ENCODE peak calls at places on chromosomes 2 and 18, in six cellular contexts. A is K562, B is cardiac fibroblast, D is dorsolateral prefrontal cortex, V is cardiac muscle cell, P is prostate gland. W is an unnamed sample.

GRCh38 chr2:200455958-200456421 is 53.9 kb downstream of the KCTD18 start:
- DNase-seq in A (no peak), B (peak; percentile 82), D (no peak), V (peak; percentile 81), P (no peak), W (no peak)

GRCh38 chr2:238773472-238773871 is 74.4 kb upstream of the TWIST2 start:
- DNase-seq in A (no peak), B (no peak), D (no peak), V (no peak), P (no peak), W (no peak)

GRCh38 chr2:20536619-20537422 is 89.9 kb downstream of the RHOB start:
- DNase-seq in A (no peak), B (no peak), D (peak; percentile 36), V (no peak), P (peak; percentile 87), W (no peak)

GRCh38 chr2:156434461-156435291 is 1.5 kb upstream of the GPD2 start:
- DNase-seq in A (no peak), B (peak; percentile 51), D (no peak), V (peak; percentile 52), P (no peak), W (no peak)

GRCh38 chr2:64226611-64227010 is 82.4 kb upstream of the PELI1 start:
- DNase-seq in A (no peak), B (no peak), D (no peak), V (no peak), P (no peak), W (no peak)

GRCh38 chr18:56445422-56445821 is 193.0 kb downstream of the TXNL1 start:
- DNase-seq in A (no peak), B (no peak), D (no peak), V (no peak), P (no peak), W (no peak)

GRCh38 chr2:120759543-120760331 is 24.1 kb downstream of the GLI2 start:
- DNase-seq in A (no peak), B (no peak), D (no peak), V (no peak), P (no peak), W (no peak)

GRCh38 chr2:206982360-206982759 is 43.0 kb downstream of the CPO start:
- DNase-seq in A (no peak), B (no peak), D (no peak), V (no peak), P (no peak), W (no peak)

GRCh38 chr2:170013802-170014551 is 164.0 kb upstream of the MYO3B start:
- DNase-seq in A (peak; percentile 89), B (peak; percentile 47), D (no peak), V (peak; percentile 62), P (no peak), W (no peak)

GRCh38 chr2:31136732-31137131 is 1.5 kb downstream of the GALNT14 start:
- DNase-seq in A (no peak), B (no peak), D (no peak), V (no peak), P (no peak), W (no peak)

GRCh38 chr2:222577341-222577740 is 78.6 kb downstream of the FARSB start:
- DNase-seq in A (no peak), B (no peak), D (no peak), V (no peak), P (no peak), W (no peak)

GRCh38 chr2:222582931-222583330 is 73.0 kb downstream of the FARSB start:
- DNase-seq in A (no peak), B (no peak), D (no peak), V (no peak), P (no peak), W (no peak)
- TF ChIP-seq CTCF in A (no peak), B (peak; percentile 28), D (peak; percentile 10), V (no peak), P (peak; percentile 12), W (peak; percentile 8)

GRCh38 chr2:132256251-132256902 is 94.6 kb upstream of the ANKRD30BL start:
- DNase-seq in A (peak; percentile 0), B (no peak), D (peak; percentile 6), V (no peak), P (no peak), W (no peak)

GRCh38 chr2:132252191-132252893 is 90.6 kb upstream of the ANKRD30BL start:
- DNase-seq in A (no peak), B (no peak), D (no peak), V (no peak), P (no peak), W (no peak)

GRCh38 chr2:132252894-132253264 is 91.1 kb upstream of the ANKRD30BL start:
- DNase-seq in A (no peak), B (no peak), D (no peak), V (no peak), P (no peak), W (no peak)

GRCh38 chr2:132255714-132256113 is 94.0 kb upstream of the ANKRD30BL start:
- DNase-seq in A (peak; percentile 1), B (no peak), D (no peak), V (no peak), P (no peak), W (no peak)

DNA sequence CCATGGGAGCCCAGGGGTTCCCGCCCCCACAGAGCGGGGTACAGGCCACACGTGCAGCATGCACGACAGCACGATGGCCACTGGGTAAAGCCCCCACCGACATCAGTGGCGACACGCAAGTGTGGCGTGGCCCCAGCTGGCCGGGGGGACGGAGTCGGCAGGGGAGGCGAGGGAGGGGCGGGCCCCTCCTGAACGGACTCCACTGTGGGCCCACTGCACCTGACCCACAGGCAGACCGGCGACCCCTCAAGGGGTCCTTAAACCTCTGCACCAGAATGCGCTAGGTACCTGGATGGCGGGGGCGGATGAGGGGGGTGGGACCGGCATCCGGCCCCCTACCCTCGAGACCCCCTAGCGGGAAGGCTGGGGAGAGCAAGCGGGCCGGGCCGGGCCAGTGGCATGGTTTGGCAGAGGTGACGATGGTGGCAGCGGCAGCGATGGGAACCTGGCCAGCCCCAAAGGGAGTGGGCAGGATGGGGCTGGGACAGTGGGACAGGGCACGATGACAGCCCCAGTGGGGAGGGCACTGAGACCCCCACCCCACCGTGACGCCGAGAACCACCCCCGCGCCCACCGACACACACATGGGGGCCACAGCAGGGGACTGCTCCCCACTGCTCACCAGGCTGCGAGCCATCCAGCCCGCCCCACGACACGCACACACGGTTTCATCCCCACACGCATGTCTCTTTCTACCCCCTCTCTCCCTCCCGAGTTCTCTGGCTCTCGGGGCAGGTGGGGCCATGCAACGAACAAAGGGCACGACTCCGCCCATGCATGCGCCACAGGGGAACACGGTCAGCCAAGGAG is 91.9 kb upstream of the ANKRD30BL start:
- DNase-seq in A (no peak), B (no peak), D (no peak), V (no peak), P (no peak), W (no peak)
- H3K4me3 ChIP-seq in A (no peak overlapping the region), B (no peak overlapping the region), D (no peak overlapping the region), V (no peak overlapping the region), P (no peak overlapping the region), W (no peak overlapping the region)

DNA sequence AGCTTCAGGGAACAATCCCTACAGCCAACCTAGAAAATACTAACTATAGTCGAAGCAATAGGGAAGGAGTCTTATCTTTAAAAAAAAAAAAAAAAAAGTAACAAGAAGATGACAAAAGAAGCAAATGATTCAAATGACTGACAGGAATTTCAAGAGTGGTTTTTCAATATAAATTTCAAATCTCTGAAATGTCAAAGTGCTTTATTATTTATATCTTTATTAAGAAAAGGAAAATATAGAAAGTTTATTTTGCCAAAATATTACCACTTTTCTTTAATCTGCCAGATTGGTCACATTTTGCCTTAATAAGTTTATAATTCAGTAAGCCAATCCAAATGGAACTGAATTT is 63.5 kb upstream of the HNRNPA3 start:
- DNase-seq in A (no peak), B (no peak), D (no peak), V (no peak), P (no peak), W (no peak)
- TF ChIP-seq CTCF in A (no peak), B (no peak), D (no peak), V (no peak), P (no peak), W (no peak)

GRCh38 chr18:75070625-75071483 is 138.1 kb downstream of the PTGR3 start:
- DNase-seq in A (no peak), B (peak; percentile 59), D (no peak), V (peak; percentile 51), P (peak; percentile 54), W (peak; percentile 39)
- H3K4me3 ChIP-seq in A (no peak overlapping the region), B (peak overlapping the region; percentile 30), D (peak overlapping the region; percentile 37), V (no peak overlapping the region), P (no peak overlapping the region), W (no peak overlapping the region)

DNA sequence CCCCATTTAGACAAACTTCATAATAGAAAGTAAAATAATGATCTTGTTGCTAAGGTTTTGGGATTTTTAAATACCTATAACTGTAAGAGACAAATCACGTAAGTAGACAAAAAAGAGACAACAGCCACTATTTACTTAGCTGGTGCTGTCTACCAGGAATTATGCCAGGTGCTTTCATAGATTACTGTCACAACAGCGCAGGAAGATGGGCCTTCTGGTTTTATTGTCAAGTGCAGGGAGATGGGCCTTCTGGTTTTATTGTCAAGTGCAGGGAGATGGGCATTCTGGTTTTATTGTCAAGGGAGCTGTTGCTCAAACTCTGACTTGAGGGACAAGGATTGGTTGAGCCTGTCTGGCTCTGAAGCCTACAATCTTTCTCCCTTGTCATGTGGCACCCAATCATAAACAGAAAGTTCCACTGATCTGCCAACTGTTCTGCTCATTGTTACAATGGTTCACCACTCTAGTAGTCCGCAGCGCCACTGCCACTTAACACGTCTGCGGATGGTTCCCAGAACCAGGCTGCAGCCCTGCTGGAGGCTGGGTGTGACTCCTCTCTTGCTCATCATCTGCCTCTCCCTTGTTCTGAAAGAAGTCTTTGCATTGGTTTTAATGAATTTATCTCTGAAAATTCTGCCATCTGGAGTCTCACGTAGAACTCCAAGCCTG is 95.1 kb downstream of the RNF144A start:
- DNase-seq in A (no peak), B (peak; percentile 72), D (peak; percentile 85), V (peak; percentile 50), P (no peak), W (peak; percentile 40)
- TF ChIP-seq CTCF in A (no peak), B (no peak), D (peak; percentile 16), V (no peak), P (no peak), W (no peak)

DNA sequence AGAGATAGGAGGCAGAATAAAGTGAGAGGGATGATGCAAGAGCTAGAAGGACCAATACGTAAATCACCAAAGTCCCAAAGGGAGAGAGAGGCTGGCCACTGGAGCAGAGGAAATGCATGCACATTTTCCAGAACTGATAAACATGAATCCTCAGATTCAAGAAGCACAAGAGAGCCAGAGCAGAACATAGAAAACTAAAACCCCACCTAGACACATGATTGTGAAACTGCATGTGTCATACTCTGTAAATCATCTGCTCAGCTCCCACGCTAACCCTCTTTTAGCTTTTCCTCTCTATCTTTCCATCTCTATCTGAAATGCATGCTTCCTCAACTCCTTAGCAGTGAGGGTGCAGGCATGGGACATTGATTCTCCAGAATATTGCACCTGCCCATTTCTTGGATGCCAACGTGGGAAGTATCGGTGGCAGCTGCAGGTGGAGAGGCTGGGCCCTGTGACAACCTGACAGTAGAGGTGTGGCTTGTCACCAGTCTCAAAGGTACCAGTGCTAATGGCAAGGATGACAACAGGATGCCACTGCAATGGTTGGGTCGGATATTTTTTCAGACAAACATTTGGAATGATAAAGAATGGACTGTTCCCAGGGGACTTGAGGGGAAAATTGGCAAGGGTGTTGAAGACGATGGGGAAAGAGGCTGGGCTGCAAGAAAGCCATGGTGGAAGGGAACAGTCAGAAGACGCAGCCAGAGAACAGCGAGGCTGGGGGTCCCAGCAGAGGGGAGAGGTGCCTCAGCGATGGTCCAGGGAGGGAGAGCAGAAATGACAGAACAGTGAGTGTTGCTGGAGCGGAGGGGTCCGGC is 89.4 kb upstream of the OTOS start:
- DNase-seq in A (no peak), B (peak; percentile 88), D (peak; percentile 7), V (peak; percentile 84), P (no peak), W (peak; percentile 32)
- H3K4me3 ChIP-seq in A (no peak overlapping the region), B (no peak overlapping the region), D (no peak overlapping the region), V (no peak overlapping the region), P (no peak overlapping the region), W (no peak overlapping the region)